ENCODE peak calls at places on chromosomes 13 and 19, in ten cellular contexts. Y, F, K, X, U, I, R, M, L and Z are unnamed samples. For H3K4me1, the result is how much of the 10 kb centered on the place peaks cover.

GRCh38 chr13:76886292-76887061 is at the start of gene KCTD12:
- DNase-seq in R (peak), M (peak), K (peak), L (peak), F (peak), U (peak), Y (peak), I (peak), X (peak), Z (peak)

GRCh38 chr13:77543711-77544110 is 8.2 kb downstream of the SCEL start:
- DNase-seq in L (no peak), I (no peak), K (no peak), M (no peak), Y (no peak), F (no peak), X (no peak), U (no peak), R (no peak), Z (no peak)

GRCh38 chr13:95049772-95050171 is 251.5 kb downstream of the ABCC4 start:
- DNase-seq in M (no peak), K (no peak), R (no peak), F (no peak), Y (no peak), I (no peak), U (no peak), X (no peak), L (no peak), Z (no peak)

GRCh38 chr19:48696353-48697010 is 711 bp downstream of the FUT2 start:
- DNase-seq in X (no peak), M (no peak), I (no peak), F (no peak), K (no peak), R (peak), U (no peak), Y (peak), L (no peak), Z (no peak)

GRCh38 chr13:38045278-38046048 is 175.9 kb upstream of the TRPC4 start:
- DNase-seq in I (no peak), L (peak), U (no peak), Y (peak), M (no peak), F (no peak), K (no peak), R (peak), X (no peak), Z (no peak)

GRCh38 chr19:12260861-12261260 is 33.8 kb downstream of the ZNF44 start:
- DNase-seq in U (no peak), X (no peak), L (no peak), I (no peak), M (no peak), Y (no peak), R (no peak), K (no peak), F (no peak), Z (no peak)

GRCh38 chr13:28268800-28269223 is 130.5 kb downstream of the PAN3 start:
- DNase-seq in L (no peak), F (no peak), R (no peak), Y (no peak), K (no peak), U (no peak), I (no peak), X (no peak), M (no peak), Z (no peak)

GRCh38 chr13:24071423-24072075 is 89.0 kb upstream of the SPATA13 start:
- DNase-seq in K (no peak), Y (no peak), R (no peak), I (no peak), F (no peak), M (no peak), X (no peak), L (no peak), U (no peak), Z (no peak)

GRCh38 chr13:45718063-45718462 is 15.9 kb downstream of the CBY2 start:
- DNase-seq in X (no peak), M (no peak), U (no peak), I (no peak), R (peak), F (no peak), Y (peak), K (no peak), L (no peak), Z (no peak)

GRCh38 chr13:81670048-81670447 is 1329.1 kb upstream of the SPRY2 start:
- DNase-seq in I (no peak), U (no peak), Y (no peak), F (no peak), M (no peak), X (no peak), R (peak), L (no peak), K (no peak), Z (no peak)

GRCh38 chr19:32877977-32878745 is 8.6 kb upstream of the SLC7A9 start:
- DNase-seq in L (no peak), I (no peak), K (no peak), X (no peak), F (no peak), Y (no peak), R (no peak), M (no peak), U (no peak), Z (no peak)

GRCh38 chr13:97226788-97227627 is 4.9 kb downstream of the MBNL2 start:
- DNase-seq in L (no peak), Y (peak), X (no peak), I (peak), F (peak), U (no peak), M (no peak), K (no peak), R (peak), Z (no peak)

GRCh38 chr19:50500753-50501151 is 10.2 kb downstream of the JOSD2 start:
- DNase-seq in K (no peak), U (no peak), L (peak), Y (no peak), R (no peak), F (no peak), I (peak), M (peak), X (no peak), Z (no peak)

GRCh38 chr13:110916671-110917142 is 1.8 kb upstream of the ANKRD10 start:
- DNase-seq in U (no peak), I (no peak), M (no peak), K (no peak), X (no peak), F (no peak), L (no peak), Y (no peak), R (no peak), Z (no peak)

GRCh38 chr13:20582026-20582425 is 15.1 kb downstream of the IFT88 start:
- DNase-seq in U (no peak), M (no peak), X (no peak), R (no peak), F (no peak), I (no peak), L (no peak), Y (no peak), K (no peak), Z (no peak)

GRCh38 chr19:3544742-3545668 is 6.0 kb downstream of the TEKTIP1 start:
- DNase-seq in I (peak), X (no peak), K (peak), Y (peak), F (peak), R (peak), M (peak), L (peak), U (peak), Z (no peak)

GRCh38 chr13:76330756-76331155 is 555.4 kb downstream of the KCTD12 start:
- DNase-seq in K (no peak), U (no peak), M (no peak), X (no peak), F (no peak), I (no peak), L (no peak), R (no peak), Y (no peak), Z (no peak)

GRCh38 chr13:36616706-36617105 is 57.1 kb upstream of the SERTM1 start:
- DNase-seq in X (no peak), Y (no peak), L (no peak), F (no peak), M (no peak), K (no peak), I (no peak), R (no peak), U (no peak), Z (no peak)

GRCh38 chr13:88217372-88217771 is 546.2 kb downstream of the SLITRK5 start:
- DNase-seq in K (no peak), U (no peak), Y (no peak), F (no peak), L (no peak), R (no peak), I (no peak), M (no peak), X (no peak), Z (no peak)

GRCh38 chr19:29565171-29565570 is 39.4 kb downstream of the VSTM2B start:
- DNase-seq in L (no peak), X (no peak), M (no peak), Y (no peak), F (no peak), K (no peak), R (no peak), U (no peak), I (no peak), Z (no peak)

GRCh38 chr13:107458269-107458668 is 757.1 kb downstream of the LIG4 start:
- DNase-seq in F (no peak), R (no peak), U (no peak), K (no peak), X (no peak), I (no peak), Y (no peak), M (no peak), L (no peak), Z (no peak)

GRCh38 chr19:1471514-1472107 is 7.4 kb downstream of the C19orf25 start:
- DNase-seq in L (no peak), X (no peak), I (no peak), R (no peak), F (no peak), Y (no peak), K (no peak), U (no peak), M (no peak), Z (no peak)

GRCh38 chr19:1748115-1748702 is 5.1 kb upstream of the ONECUT3 start:
- DNase-seq in I (no peak), M (no peak), Y (no peak), L (no peak), X (no peak), K (no peak), R (peak), U (no peak), F (no peak), Z (no peak)

GRCh38 chr19:5801796-5802616 is 2.9 kb upstream of the NRTN start:
- DNase-seq in U (no peak), F (no peak), M (no peak), R (peak), L (no peak), I (no peak), K (no peak), X (no peak), Y (peak), Z (no peak)

GRCh38 chr19:13163609-13164364 is 13.6 kb downstream of the IER2 start:
- DNase-seq in M (peak), F (peak), L (peak), X (no peak), U (peak), R (peak), Y (peak), I (peak), K (peak), Z (no peak)

GRCh38 chr19:45340232-45340898 is at the start of gene KLC3:
- DNase-seq in X (no peak), L (no peak), Y (peak), K (no peak), U (no peak), I (no peak), F (peak), M (no peak), R (peak), Z (no peak)

GRCh38 chr19:17419154-17419490 is 725 bp upstream of the MVB12A start:
- DNase-seq in R (no peak), I (no peak), M (no peak), X (no peak), F (no peak), K (no peak), U (no peak), Y (no peak), L (no peak), Z (no peak)
- H3K27ac ChIP-seq in R (peak), I (peak), M (peak), X (peak), F (no peak), K (peak), U (peak), Y (peak), L (no peak), Z (peak)

DNA sequence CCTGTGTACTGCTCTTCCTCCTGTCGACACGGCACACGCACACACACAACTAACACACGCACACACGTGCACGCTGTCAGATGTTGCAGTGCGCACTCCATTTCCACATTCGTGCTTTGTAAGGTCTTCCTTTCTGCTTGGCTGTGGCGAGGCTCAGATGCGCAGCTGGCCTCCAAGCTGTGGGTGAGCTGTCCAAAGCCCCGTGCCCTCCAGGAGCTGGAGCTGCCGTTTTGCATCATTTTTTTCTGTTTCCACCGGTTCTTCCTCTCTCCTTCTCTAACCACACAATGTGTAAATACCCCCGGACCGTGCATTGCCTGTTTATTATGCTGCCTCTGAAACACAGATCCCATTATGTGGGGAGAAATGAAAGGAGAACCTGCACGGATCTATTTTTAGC is 137.4 kb downstream of the SOX1 start:
- DNase-seq in F (no peak), K (no peak), I (no peak), L (no peak), R (no peak), M (no peak), Y (no peak), X (no peak), U (no peak), Z (no peak)
- H3K4me1 ChIP-seq in F (under half), K (under half), I (under half), L (under half), R (under half), M (under half), Y (under half), X (under half), U (under half), Z (under half)

GRCh38 chr13:33264620-33264978 is 21.0 kb downstream of the STARD13 start:
- DNase-seq in K (no peak), Y (no peak), F (no peak), X (no peak), M (no peak), R (no peak), L (no peak), I (no peak), U (no peak), Z (no peak)

GRCh38 chr13:33262554-33262953 is 23.0 kb downstream of the STARD13 start:
- DNase-seq in M (no peak), L (no peak), R (no peak), I (no peak), F (no peak), X (no peak), U (no peak), Y (no peak), K (no peak), Z (no peak)

GRCh38 chr13:33262997-33263396 is 22.6 kb downstream of the STARD13 start:
- DNase-seq in X (no peak), I (no peak), F (no peak), U (no peak), M (no peak), K (no peak), L (no peak), Y (no peak), R (no peak), Z (no peak)

GRCh38 chr13:33263976-33264619 is 21.5 kb downstream of the STARD13 start:
- DNase-seq in M (no peak), K (no peak), F (no peak), I (no peak), R (no peak), X (no peak), Y (no peak), U (no peak), L (no peak), Z (no peak)

DNA sequence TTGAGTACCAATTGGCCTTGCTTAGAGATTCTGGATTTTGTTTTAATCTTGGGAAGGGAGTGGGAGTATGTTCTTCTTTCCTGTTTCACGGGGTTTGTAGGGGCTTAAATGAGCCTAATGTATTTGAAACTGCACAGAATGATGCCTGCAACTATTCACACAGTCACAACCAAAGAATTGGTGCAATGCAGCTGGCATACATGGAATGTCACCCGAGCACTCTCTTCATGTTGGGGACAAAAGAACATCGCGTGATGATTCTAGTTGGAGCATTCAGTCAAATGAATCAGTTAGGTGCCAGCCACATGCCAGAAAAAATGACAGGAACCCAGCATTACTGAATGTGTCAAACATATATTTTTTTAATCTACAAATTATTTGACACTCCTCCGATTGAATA is 22.1 kb downstream of the STARD13 start:
- DNase-seq in Y (no peak), L (no peak), F (no peak), X (no peak), M (no peak), R (no peak), K (no peak), U (no peak), I (no peak), Z (no peak)
- H3K27ac ChIP-seq in Y (no peak), L (no peak), F (no peak), X (no peak), M (peak), R (no peak), K (peak), U (no peak), I (no peak), Z (peak)

GRCh38 chr19:42420055-42420544 is 7.1 kb downstream of the LIPE start:
- DNase-seq in X (no peak), Y (peak), U (no peak), I (peak), M (no peak), F (peak), L (no peak), K (no peak), R (peak), Z (no peak)
- H3K4me1 ChIP-seq in X (under half), Y (under half), U (under half), I (under half), M (half or more), F (under half), L (under half), K (under half), R (under half), Z (half or more)

DNA sequence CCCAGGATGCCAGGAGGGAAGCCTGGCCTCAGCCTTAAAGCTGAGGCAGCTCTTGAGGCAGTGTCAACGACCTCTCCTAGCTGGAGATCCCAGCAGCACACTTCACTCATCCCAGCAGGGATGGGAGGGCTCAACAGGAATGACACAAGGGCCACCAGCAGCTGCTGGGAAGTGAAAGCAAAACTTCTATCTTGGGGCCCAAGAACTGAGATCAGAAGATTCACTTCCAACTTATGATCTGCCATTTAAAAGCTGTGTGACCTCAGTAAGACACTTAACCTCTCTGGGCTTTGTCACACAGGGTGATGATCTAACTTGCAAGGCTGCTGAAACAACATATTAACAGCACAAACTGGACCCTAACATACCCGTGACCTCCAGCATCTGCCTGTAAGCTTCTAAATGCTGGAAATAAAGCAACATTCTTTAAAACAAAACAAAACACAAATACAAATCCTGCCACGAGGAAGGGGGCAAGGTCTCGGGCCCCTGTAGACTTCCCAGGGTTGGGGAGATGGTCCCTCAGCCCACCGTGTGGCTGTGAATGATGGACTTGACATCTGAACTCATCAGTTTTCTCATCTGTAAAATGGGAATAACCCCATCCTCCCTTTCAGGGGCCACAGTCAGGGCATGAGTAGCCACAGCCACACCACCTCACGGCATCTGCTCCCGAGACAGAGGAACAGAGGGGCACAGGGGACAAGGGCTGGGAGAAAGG is 22.7 kb downstream of the ELL start:
- DNase-seq in X (no peak), U (no peak), R (no peak), M (no peak), I (no peak), K (no peak), L (no peak), F (no peak), Y (no peak), Z (no peak)
- H3K27ac ChIP-seq in X (peak), U (peak), R (no peak), M (peak), I (no peak), K (peak), L (no peak), F (no peak), Y (no peak), Z (peak)

DNA sequence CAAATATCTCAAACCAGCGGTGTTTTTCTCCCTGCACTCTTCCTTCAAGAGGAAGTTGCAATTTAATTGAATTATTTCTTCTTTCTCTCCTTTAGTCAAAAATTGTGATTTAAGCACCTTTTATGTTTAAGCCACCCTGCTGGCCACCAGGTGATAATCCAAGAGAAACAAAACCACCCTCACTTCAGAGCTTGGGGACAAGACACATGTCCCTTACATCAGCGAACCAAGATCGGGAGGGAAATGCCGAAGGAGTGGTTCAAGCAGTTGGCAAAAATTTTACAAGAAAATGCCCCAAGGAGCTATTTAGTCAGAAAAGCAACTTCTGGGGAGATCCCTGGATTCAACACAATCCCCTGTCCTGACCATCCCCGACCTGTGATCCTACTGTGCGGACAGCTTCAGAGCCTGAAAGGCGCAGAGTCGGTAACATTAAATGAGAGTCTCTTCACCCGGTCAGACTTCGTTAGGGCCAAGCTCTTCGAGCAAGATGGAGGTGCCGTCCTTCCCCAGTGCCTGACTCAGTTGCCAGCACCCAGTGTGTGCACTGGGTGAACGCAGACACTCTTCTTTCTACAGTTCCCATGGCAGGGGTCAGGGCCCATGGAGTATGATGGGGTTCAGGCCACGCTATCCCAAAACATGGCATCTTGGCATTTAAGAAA is 78.6 kb upstream of the TM9SF2 start:
- DNase-seq in K (no peak), I (no peak), Y (no peak), F (no peak), R (no peak), X (no peak), M (no peak), L (no peak), U (peak), Z (no peak)
- H3K4me1 ChIP-seq in K (under half), I (half or more), Y (under half), F (under half), R (under half), X (under half), M (under half), L (under half), U (under half), Z (under half)

GRCh38 chr13:52891685-52892084 is 43.2 kb upstream of the PCDH8 start:
- DNase-seq in F (no peak), U (no peak), L (no peak), X (no peak), R (no peak), M (no peak), I (no peak), K (no peak), Y (no peak), Z (no peak)

GRCh38 chr13:52892925-52893324 is 44.5 kb upstream of the PCDH8 start:
- DNase-seq in F (no peak), Y (no peak), U (no peak), M (no peak), X (no peak), R (no peak), L (no peak), I (no peak), K (no peak), Z (no peak)
- H3K27ac ChIP-seq in F (no peak), Y (no peak), U (no peak), M (no peak), X (no peak), R (no peak), L (no peak), I (no peak), K (no peak), Z (no peak)